ENCODE peak calls at places on chromosomes 13 and 19, in five cellular contexts. J, C, I, O and R are unnamed samples.

GRCh38 chr13:35225159-35225558 is 251.3 kb downstream of the MAB21L1 start:
- DNase-seq in C (no peak), O (no peak), J (no peak), I (peak; percentile 28), R (no peak)

GRCh38 chr13:31444266-31444862 is 244.6 kb downstream of the B3GLCT start:
- DNase-seq in J (no peak), I (no peak), C (no peak), O (no peak), R (no peak)

GRCh38 chr13:43273362-43273761 is 250.0 kb downstream of the DNAJC15 start:
- DNase-seq in O (no peak), C (no peak), I (no peak), J (no peak), R (no peak)

GRCh38 chr19:49950590-49950948 is 10.4 kb downstream of the SIGLEC11 start:
- DNase-seq in C (no peak), J (no peak), O (no peak), I (no peak), R (no peak)

GRCh38 chr19:54017266-54017665 is 25.8 kb downstream of the CACNG6 start:
- DNase-seq in O (no peak), C (no peak), I (peak; percentile 56), J (no peak), R (no peak)

GRCh38 chr13:106802917-106803316 is 235.0 kb upstream of the ARGLU1 start:
- DNase-seq in J (no peak), O (no peak), I (peak; percentile 47), C (no peak), R (no peak)

GRCh38 chr13:73793361-73793760 is 340.8 kb downstream of the KLF12 start:
- DNase-seq in O (no peak), C (no peak), I (no peak), J (no peak), R (no peak)

GRCh38 chr13:102680842-102681725 is 13.8 kb downstream of the METTL21C start:
- DNase-seq in J (no peak), O (peak; percentile 55), C (no peak), I (no peak), R (no peak)

GRCh38 chr13:66640231-66640630 is 589.9 kb downstream of the PCDH9 start:
- DNase-seq in C (no peak), O (no peak), J (no peak), I (no peak), R (no peak)

GRCh38 chr13:97256343-97256783 is 34.2 kb downstream of the MBNL2 start:
- DNase-seq in C (no peak), O (no peak), J (no peak), I (no peak), R (no peak)

GRCh38 chr13:30143671-30144400 is 163.5 kb downstream of the KATNAL1 start:
- DNase-seq in O (no peak), J (no peak), C (no peak), I (no peak), R (no peak)

GRCh38 chr13:48504606-48505369 is 28.1 kb downstream of the RCBTB2 start:
- DNase-seq in C (no peak), I (peak; percentile 59), J (no peak), O (no peak), R (no peak)

GRCh38 chr13:100131863-100132574 is 43.1 kb downstream of the PCCA start:
- DNase-seq in C (no peak), O (no peak), I (no peak), J (no peak), R (no peak)

GRCh38 chr19:39144487-39145071 is 19.0 kb downstream of the PAK4 start:
- DNase-seq in J (peak; percentile 59), I (peak; percentile 46), O (no peak), C (no peak), R (no peak)

GRCh38 chr13:57128909-57129308 is 11.8 kb upstream of the PRR20A start:
- DNase-seq in J (no peak), O (no peak), I (peak; percentile 67), C (no peak), R (no peak)

GRCh38 chr19:40363128-40363527 is 14.6 kb downstream of the PLD3 start:
- DNase-seq in O (no peak), C (no peak), J (no peak), I (no peak), R (no peak)

GRCh38 chr13:98664510-98664909 is 87.6 kb upstream of the STK24 start:
- DNase-seq in J (no peak), C (no peak), I (no peak), O (no peak), R (no peak)

GRCh38 chr13:21541271-21541670 is 62.7 kb downstream of the MICU2 start:
- DNase-seq in I (no peak), C (no peak), J (no peak), O (no peak), R (no peak)